ENCODE peak calls at places on chromosomes 1 and 21, in six cellular contexts. U is HT-29, B is NCI-H1694, W is substantia nigra, G is nucleus accumbens, M is T47D. F is an unnamed sample.

GRCh38 chr1:76433528-76433927 is 359.0 kb downstream of the ST6GALNAC3 start:
- DNase-seq in U (no peak), B (no peak), W (no peak), G (no peak), M (no peak), F (no peak)

GRCh38 chr1:153945795-153946621 is 510 bp downstream of the DENND4B start:
- DNase-seq in U (peak; percentile 65), B (peak; percentile 31), W (peak; percentile 61), G (peak; percentile 70), M (peak; percentile 88), F (peak; percentile 68)

GRCh38 chr1:111516008-111516535 is 12.6 kb upstream of the ADORA3 start:
- DNase-seq in U (no peak), B (no peak), W (no peak), G (no peak), M (no peak), F (peak; percentile 35)

GRCh38 chr1:188023206-188023605 is 1194.5 kb downstream of the PLA2G4A start:
- DNase-seq in U (no peak), B (no peak), W (no peak), G (no peak), M (no peak), F (no peak)

GRCh38 chr1:157773723-157774350 is 3.1 kb downstream of the FCRL2 start:
- DNase-seq in U (peak; percentile 57), B (no peak), W (no peak), G (no peak), M (no peak), F (no peak)

GRCh38 chr1:30743584-30744059 is 14.0 kb downstream of the LAPTM5 start:
- DNase-seq in U (no peak), B (peak; percentile 89), W (no peak), G (no peak), M (no peak), F (no peak)

GRCh38 chr1:167148388-167148787 is 54.5 kb downstream of the STYXL2 start:
- DNase-seq in U (no peak), B (no peak), W (no peak), G (no peak), M (no peak), F (no peak)

GRCh38 chr1:157734328-157734727 is 33.8 kb upstream of the FCRL3 start:
- DNase-seq in U (no peak), B (no peak), W (no peak), G (no peak), M (no peak), F (no peak)

GRCh38 chr1:156310962-156311361 is 11.9 kb upstream of the VHLL start:
- DNase-seq in U (no peak), B (no peak), W (no peak), G (no peak), M (no peak), F (no peak)

GRCh38 chr1:203171341-203172183 is 4.1 kb downstream of the MYBPH start:
- DNase-seq in U (no peak), B (no peak), W (no peak), G (no peak), M (no peak), F (no peak)

GRCh38 chr1:232009741-232010140 is 383.2 kb downstream of the DISC1 start:
- DNase-seq in U (peak; percentile 9), B (no peak), W (no peak), G (no peak), M (no peak), F (no peak)

GRCh38 chr21:36425286-36425685 is 40.1 kb downstream of the CHAF1B start:
- DNase-seq in U (no peak), B (no peak), W (no peak), G (no peak), M (no peak), F (no peak)

GRCh38 chr1:184512724-184513123 is 125.9 kb downstream of the C1orf21 start:
- DNase-seq in U (no peak), B (no peak), W (no peak), G (no peak), M (no peak), F (no peak)

GRCh38 chr21:34078915-34079314 is 5.5 kb downstream of the MRPS6 start:
- DNase-seq in U (no peak), B (no peak), W (no peak), G (no peak), M (no peak), F (no peak)

GRCh38 chr1:53643061-53643880 is 95.7 kb downstream of the GLIS1 start:
- DNase-seq in U (no peak), B (no peak), W (no peak), G (no peak), M (no peak), F (no peak)

GRCh38 chr1:240100351-240100750 is 8.7 kb downstream of the FMN2 start:
- DNase-seq in U (no peak), B (no peak), W (no peak), G (no peak), M (no peak), F (no peak)

GRCh38 chr1:177209357-177209756 is 38.6 kb downstream of the BRINP2 start:
- DNase-seq in U (peak; percentile 92), B (no peak), W (peak; percentile 3), G (peak; percentile 25), M (no peak), F (peak; percentile 81)